ENCODE peak calls at places on chromosomes 16 and 17, in six cellular contexts. One of them, this sample, is unnamed.

GRCh38 chr17:69575346-69575761 is 160.9 kb downstream of the MAP2K6 start:
- DNase-seq in testis: no peak
- DNase-seq in right lobe of liver: no peak
- DNase-seq in IMR-90: peak; percentile 87
- DNase-seq in Peyer's patch: no peak
- DNase-seq in adrenal gland: peak; percentile 16
- DNase-seq in this sample: no peak

GRCh38 chr17:48163809-48164208 is 56.2 kb downstream of the SNX11 start:
- DNase-seq in testis: no peak
- DNase-seq in right lobe of liver: no peak
- DNase-seq in IMR-90: no peak
- DNase-seq in Peyer's patch: no peak
- DNase-seq in adrenal gland: no peak
- DNase-seq in this sample: no peak

GRCh38 chr16:3401719-3402397 is 843 bp downstream of the ZNF174 start:
- DNase-seq in testis: peak; percentile 18
- DNase-seq in right lobe of liver: no peak
- DNase-seq in IMR-90: peak; percentile 18
- DNase-seq in Peyer's patch: no peak
- DNase-seq in adrenal gland: no peak
- DNase-seq in this sample: peak; percentile 73

GRCh38 chr17:1978396-1978962 is 46.7 kb downstream of the RTN4RL1 start:
- DNase-seq in testis: no peak
- DNase-seq in right lobe of liver: no peak
- DNase-seq in IMR-90: no peak
- DNase-seq in Peyer's patch: no peak
- DNase-seq in adrenal gland: no peak
- DNase-seq in this sample: no peak

GRCh38 chr17:59730268-59730834 is 22.9 kb downstream of the VMP1 start:
- DNase-seq in testis: no peak
- DNase-seq in right lobe of liver: no peak
- DNase-seq in IMR-90: no peak
- DNase-seq in Peyer's patch: no peak
- DNase-seq in adrenal gland: no peak
- DNase-seq in this sample: no peak

GRCh38 chr16:5025171-5025632 is 8.5 kb downstream of the NAGPA start:
- DNase-seq in testis: peak; percentile 71
- DNase-seq in right lobe of liver: no peak
- DNase-seq in IMR-90: no peak
- DNase-seq in Peyer's patch: peak; percentile 56
- DNase-seq in adrenal gland: no peak
- DNase-seq in this sample: no peak

GRCh38 chr16:87918866-87919680 is 17.3 kb downstream of the CA5A start:
- DNase-seq in testis: peak; percentile 60
- DNase-seq in right lobe of liver: peak; percentile 45
- DNase-seq in IMR-90: no peak
- DNase-seq in Peyer's patch: no peak
- DNase-seq in adrenal gland: peak; percentile 61
- DNase-seq in this sample: no peak

GRCh38 chr17:22266231-22266630 is 573.9 kb downstream of the KCNJ18 start:
- DNase-seq in testis: peak; percentile 60
- DNase-seq in right lobe of liver: no peak
- DNase-seq in IMR-90: no peak
- DNase-seq in Peyer's patch: no peak
- DNase-seq in adrenal gland: no peak
- DNase-seq in this sample: no peak

GRCh38 chr16:10988164-10988803 is 43.9 kb downstream of the CLEC16A start:
- DNase-seq in testis: no peak
- DNase-seq in right lobe of liver: no peak
- DNase-seq in IMR-90: no peak
- DNase-seq in Peyer's patch: peak; percentile 54
- DNase-seq in adrenal gland: no peak
- DNase-seq in this sample: no peak

GRCh38 chr17:5558815-5559785 is 25.2 kb downstream of the NLRP1 start:
- DNase-seq in testis: no peak
- DNase-seq in right lobe of liver: no peak
- DNase-seq in IMR-90: no peak
- DNase-seq in Peyer's patch: no peak
- DNase-seq in adrenal gland: no peak
- DNase-seq in this sample: no peak

DNA sequence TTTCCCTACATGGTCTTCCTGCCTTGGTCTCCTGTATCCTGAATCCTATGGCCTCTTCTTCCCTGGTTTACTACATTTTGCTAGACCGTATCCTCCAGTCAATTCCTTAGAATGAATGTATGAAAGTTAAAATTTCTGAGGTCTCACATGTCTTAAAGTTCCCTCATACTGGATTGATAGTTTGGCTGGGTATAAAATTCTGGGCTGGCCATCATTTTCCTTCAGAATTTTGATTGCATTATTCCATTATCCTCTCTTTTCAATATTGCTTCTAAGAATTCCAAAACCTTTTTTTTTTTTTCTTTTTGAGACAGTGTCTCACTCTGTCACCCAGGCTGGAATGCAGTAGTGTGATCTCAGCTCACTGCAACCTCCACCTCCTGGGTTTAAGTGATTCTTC is 10.8 kb downstream of the NOD2 start:
- DNase-seq in testis: no peak
- DNase-seq in right lobe of liver: no peak
- DNase-seq in IMR-90: no peak
- DNase-seq in Peyer's patch: no peak
- DNase-seq in adrenal gland: no peak
- DNase-seq in this sample: no peak
- TF ChIP-seq POLR2A in testis: no peak
- TF ChIP-seq POLR2A in right lobe of liver: no peak
- TF ChIP-seq POLR2A in IMR-90: no peak
- TF ChIP-seq POLR2A in Peyer's patch: no peak
- TF ChIP-seq POLR2A in adrenal gland: no peak
- TF ChIP-seq POLR2A in this sample: no peak

DNA sequence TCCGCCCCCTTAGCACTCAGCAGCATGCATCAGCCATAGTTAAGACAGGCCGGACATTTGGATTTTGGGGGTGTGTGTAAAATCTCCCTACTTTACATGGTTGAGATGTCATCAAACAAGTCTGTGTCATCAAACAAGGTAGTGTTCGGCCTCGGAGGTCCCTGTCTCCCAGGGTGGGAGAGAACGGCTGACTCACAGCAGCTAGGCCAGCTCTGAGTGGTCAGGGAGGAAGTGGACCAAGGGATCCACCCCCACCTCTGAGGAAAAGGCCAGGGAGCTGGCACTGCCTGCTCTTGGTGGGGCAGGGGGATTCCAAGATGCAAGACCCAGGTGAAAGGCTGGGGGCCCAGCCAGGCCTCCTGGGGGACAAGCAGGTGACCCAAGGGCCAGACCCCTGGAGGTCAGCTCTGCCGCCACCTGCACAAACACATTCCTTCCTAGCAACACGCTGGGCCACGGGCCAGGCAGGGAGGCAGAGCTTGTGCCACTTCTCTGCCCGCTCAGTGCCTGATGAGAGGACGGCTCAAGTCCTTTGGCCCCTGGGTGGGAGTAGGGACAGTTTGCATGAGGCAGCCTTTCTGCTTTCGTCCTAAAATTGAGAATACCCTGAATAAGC is 28.5 kb downstream of the KIFC3 start:
- DNase-seq in testis: no peak
- DNase-seq in right lobe of liver: peak; percentile 26
- DNase-seq in IMR-90: peak; percentile 77
- DNase-seq in Peyer's patch: no peak
- DNase-seq in adrenal gland: no peak
- DNase-seq in this sample: no peak
- TF ChIP-seq POLR2A in testis: no peak
- TF ChIP-seq POLR2A in right lobe of liver: no peak
- TF ChIP-seq POLR2A in IMR-90: no peak
- TF ChIP-seq POLR2A in Peyer's patch: no peak
- TF ChIP-seq POLR2A in adrenal gland: no peak
- TF ChIP-seq POLR2A in this sample: no peak

DNA sequence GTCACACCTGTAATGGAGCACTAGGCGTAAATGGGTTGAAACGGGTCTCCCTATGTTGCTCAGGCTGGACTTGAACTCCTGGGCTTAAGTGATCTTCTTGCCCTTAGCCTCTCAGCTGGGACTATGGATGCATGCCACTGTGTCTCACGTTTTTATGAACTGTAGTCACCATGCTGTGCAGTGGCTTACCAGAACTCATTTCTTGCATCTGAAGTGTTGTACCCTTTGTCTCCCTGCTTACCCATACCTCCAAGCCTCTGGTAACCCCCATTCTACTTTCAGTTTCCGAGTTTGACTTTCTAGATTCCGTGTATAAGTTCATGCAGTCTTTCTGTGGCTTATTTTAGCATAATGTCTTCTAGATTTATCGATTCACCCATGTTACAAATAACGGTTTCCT is 7.7 kb downstream of the PYCARD start:
- DNase-seq in testis: no peak
- DNase-seq in right lobe of liver: no peak
- DNase-seq in IMR-90: no peak
- DNase-seq in Peyer's patch: no peak
- DNase-seq in adrenal gland: no peak
- DNase-seq in this sample: peak; percentile 21
- TF ChIP-seq POLR2A in testis: no peak
- TF ChIP-seq POLR2A in right lobe of liver: no peak
- TF ChIP-seq POLR2A in IMR-90: no peak
- TF ChIP-seq POLR2A in Peyer's patch: no peak
- TF ChIP-seq POLR2A in adrenal gland: no peak
- TF ChIP-seq POLR2A in this sample: no peak

DNA sequence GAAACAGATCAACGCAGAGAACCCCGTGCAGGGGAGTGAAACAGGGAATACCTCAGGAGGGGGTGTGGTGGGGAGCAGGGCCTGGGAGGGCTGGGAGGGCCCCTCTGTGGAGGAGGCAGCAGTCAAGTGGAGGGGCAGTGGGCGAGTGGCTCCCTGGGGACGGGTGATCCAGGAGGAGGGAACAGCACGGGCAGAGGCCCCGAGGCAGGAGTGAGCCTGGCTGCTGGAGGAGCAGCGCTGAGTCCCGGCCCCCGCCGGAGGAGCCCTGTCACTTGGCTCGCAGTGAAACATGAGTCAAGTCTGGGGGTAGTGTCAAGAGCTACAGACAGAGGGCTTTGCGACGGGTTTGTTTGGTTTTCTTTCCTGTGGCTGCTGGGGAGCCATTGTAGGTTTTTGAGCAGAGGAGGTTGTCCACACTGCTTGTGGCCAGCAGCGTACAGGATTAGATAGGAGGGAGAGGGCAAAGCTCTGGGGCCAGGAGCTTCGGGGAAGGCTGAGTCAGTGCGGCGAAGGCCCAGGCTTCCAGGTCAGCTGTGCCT is 115.7 kb upstream of the CIBAR2 start:
- DNase-seq in testis: no peak
- DNase-seq in right lobe of liver: no peak
- DNase-seq in IMR-90: peak; percentile 76
- DNase-seq in Peyer's patch: no peak
- DNase-seq in adrenal gland: no peak
- DNase-seq in this sample: no peak
- TF ChIP-seq POLR2A in testis: no peak
- TF ChIP-seq POLR2A in right lobe of liver: no peak
- TF ChIP-seq POLR2A in IMR-90: no peak
- TF ChIP-seq POLR2A in Peyer's patch: no peak
- TF ChIP-seq POLR2A in adrenal gland: no peak
- TF ChIP-seq POLR2A in this sample: no peak

GRCh38 chr16:53058882-53059281 is 4.1 kb downstream of the CHD9 start:
- DNase-seq in testis: no peak
- DNase-seq in right lobe of liver: no peak
- DNase-seq in IMR-90: no peak
- DNase-seq in Peyer's patch: no peak
- DNase-seq in adrenal gland: no peak
- DNase-seq in this sample: no peak
- TF ChIP-seq POLR2A in testis: no peak
- TF ChIP-seq POLR2A in right lobe of liver: no peak
- TF ChIP-seq POLR2A in IMR-90: no peak
- TF ChIP-seq POLR2A in Peyer's patch: no peak
- TF ChIP-seq POLR2A in adrenal gland: no peak
- TF ChIP-seq POLR2A in this sample: no peak

This sample was measured in spleen.